ENCODE peak calls at places on chromosomes 7 and 10, in six cellular contexts. S is astrocyte, O is endothelial cell of umbilical vein, B is H9, R is GM12878, Z is IMR-90. L is an unnamed sample.

GRCh38 chr7:7989985-7990761 is 21.6 kb downstream of the GLCCI1 start:
- DNase-seq in R (no peak), S (no peak), Z (no peak), B (no peak), O (no peak), L (no peak)

GRCh38 chr10:36344240-36344639 is 702.1 kb upstream of the FZD8 start:
- DNase-seq in S (peak; percentile 21), B (no peak), R (no peak), Z (peak; percentile 55), O (no peak), L (no peak)

GRCh38 chr10:101357958-101358357 is 4.0 kb downstream of the BTRC start:
- DNase-seq in Z (no peak), R (no peak), S (no peak), O (no peak), B (no peak), L (no peak)

GRCh38 chr10:70784476-70784875 is 701 bp downstream of the TBATA start:
- DNase-seq in B (no peak), Z (peak; percentile 21), S (peak; percentile 30), O (no peak), R (no peak), L (no peak)

GRCh38 chr10:70573599-70574506 is 28.7 kb downstream of the PRF1 start:
- DNase-seq in B (no peak), R (no peak), O (no peak), S (no peak), Z (no peak), L (no peak)

GRCh38 chr10:3595736-3596135 is 189.3 kb downstream of the KLF6 start:
- DNase-seq in R (no peak), O (no peak), B (no peak), Z (no peak), S (no peak), L (no peak)

GRCh38 chr7:64183126-64183742 is 23.8 kb upstream of the ZNF735 start:
- DNase-seq in S (no peak), Z (no peak), B (no peak), R (no peak), O (no peak), L (no peak)

GRCh38 chr10:93703066-93703465 is 674 bp upstream of the FRA10AC1 start:
- DNase-seq in S (peak; percentile 2), O (no peak), B (no peak), R (no peak), Z (peak; percentile 2), L (no peak)

GRCh38 chr7:155324012-155324917 is 26.6 kb downstream of the INSIG1 start:
- DNase-seq in B (no peak), R (no peak), Z (no peak), O (no peak), S (no peak), L (no peak)

GRCh38 chr7:27420702-27421101 is 178.1 kb downstream of the EVX1 start:
- DNase-seq in R (no peak), B (no peak), Z (no peak), O (no peak), S (no peak), L (no peak)

GRCh38 chr7:85997515-85997914 is 646.2 kb upstream of the GRM3 start:
- DNase-seq in O (peak; percentile 42), B (no peak), R (no peak), Z (no peak), S (no peak), L (no peak)

GRCh38 chr7:99146979-99147378 is 3.1 kb upstream of the SMURF1 start:
- DNase-seq in O (no peak), Z (no peak), S (no peak), B (no peak), R (no peak), L (no peak)

GRCh38 chr10:75191821-75192568 is 18.6 kb upstream of the VDAC2 start:
- DNase-seq in B (no peak), O (peak; percentile 64), R (no peak), Z (peak; percentile 97), S (peak; percentile 88), L (no peak)

GRCh38 chr7:134186022-134186421 is 58.9 kb downstream of the LRGUK start:
- DNase-seq in B (no peak), S (peak; percentile 29), Z (peak; percentile 83), R (no peak), O (no peak), L (no peak)

GRCh38 chr7:69412331-69413146 is 185.7 kb upstream of the AUTS2 start:
- DNase-seq in R (no peak), O (no peak), B (no peak), S (peak; percentile 83), Z (no peak), L (no peak)

GRCh38 chr10:80171248-80171660 is 34.1 kb downstream of the ANXA11 start:
- DNase-seq in B (peak; percentile 41), S (no peak), Z (no peak), O (no peak), R (no peak), L (peak; percentile 40)

GRCh38 chr7:91083855-91084644 is 180.2 kb upstream of the FZD1 start:
- DNase-seq in O (peak; percentile 42), B (no peak), R (no peak), S (no peak), Z (no peak), L (no peak)

GRCh38 chr10:79984851-79985250 is 35.9 kb upstream of the SFTPD start:
- DNase-seq in S (no peak), R (no peak), O (no peak), Z (no peak), B (peak; percentile 20), L (peak; percentile 85)

GRCh38 chr7:141649865-141650499 is 52.0 kb downstream of the DENND11 start:
- DNase-seq in B (peak; percentile 71), R (peak; percentile 40), Z (peak; percentile 88), O (peak; percentile 94), S (peak; percentile 77), L (peak; percentile 15)

GRCh38 chr10:94133239-94133638 is 139.5 kb downstream of the PLCE1 start:
- DNase-seq in B (no peak), Z (no peak), O (no peak), R (no peak), S (no peak), L (no peak)

GRCh38 chr10:107144490-107144889 is 20.0 kb downstream of the SORCS1 start:
- DNase-seq in S (no peak), R (no peak), B (peak; percentile 41), Z (no peak), O (no peak), L (no peak)

GRCh38 chr10:19749185-19749729 is 67.0 kb upstream of the PLXDC2 start:
- DNase-seq in Z (peak; percentile 56), O (no peak), R (no peak), S (peak; percentile 90), B (no peak), L (no peak)

GRCh38 chr10:118669020-118669766 is 73.7 kb upstream of the PRLHR start:
- DNase-seq in Z (peak; percentile 52), B (no peak), R (no peak), S (peak; percentile 78), O (peak; percentile 55), L (no peak)

GRCh38 chr7:149279111-149279743 is 17.2 kb downstream of the ZNF783 start:
- DNase-seq in Z (no peak), S (no peak), R (no peak), B (no peak), O (no peak), L (no peak)

GRCh38 chr7:106568680-106569499 is 92.1 kb downstream of the CCDC71L start:
- DNase-seq in R (no peak), Z (peak; percentile 85), B (peak; percentile 40), O (no peak), S (peak; percentile 52), L (peak; percentile 13)

GRCh38 chr7:106566174-106566573 is 94.8 kb downstream of the CCDC71L start:
- DNase-seq in S (no peak), B (no peak), R (no peak), O (no peak), Z (no peak), L (no peak)

GRCh38 chr7:106566672-106567071 is 94.3 kb downstream of the CCDC71L start:
- DNase-seq in O (no peak), B (no peak), S (no peak), R (no peak), Z (no peak), L (no peak)

GRCh38 chr7:106569500-106569929 is 91.4 kb downstream of the CCDC71L start:
- DNase-seq in Z (no peak), B (no peak), S (no peak), R (no peak), O (no peak), L (no peak)

GRCh38 chr7:106568002-106568679 is 92.8 kb downstream of the CCDC71L start:
- DNase-seq in Z (no peak), R (no peak), O (no peak), S (no peak), B (no peak), L (no peak)
- H2AFZ ChIP-seq in Z (no peak overlapping the region), R (no peak overlapping the region), O (no peak overlapping the region), S (no peak overlapping the region), B (no peak overlapping the region), L (peak overlapping the region; percentile 36)

GRCh38 chr7:120014920-120015465 is 258.0 kb upstream of the KCND2 start:
- DNase-seq in O (no peak), S (peak; percentile 37), Z (no peak), B (no peak), R (no peak), L (no peak)
- H3K9ac ChIP-seq in O (no peak overlapping the region), S (no peak overlapping the region), Z (no peak overlapping the region), B (no peak overlapping the region), R (no peak overlapping the region), L (no peak overlapping the region)

DNA sequence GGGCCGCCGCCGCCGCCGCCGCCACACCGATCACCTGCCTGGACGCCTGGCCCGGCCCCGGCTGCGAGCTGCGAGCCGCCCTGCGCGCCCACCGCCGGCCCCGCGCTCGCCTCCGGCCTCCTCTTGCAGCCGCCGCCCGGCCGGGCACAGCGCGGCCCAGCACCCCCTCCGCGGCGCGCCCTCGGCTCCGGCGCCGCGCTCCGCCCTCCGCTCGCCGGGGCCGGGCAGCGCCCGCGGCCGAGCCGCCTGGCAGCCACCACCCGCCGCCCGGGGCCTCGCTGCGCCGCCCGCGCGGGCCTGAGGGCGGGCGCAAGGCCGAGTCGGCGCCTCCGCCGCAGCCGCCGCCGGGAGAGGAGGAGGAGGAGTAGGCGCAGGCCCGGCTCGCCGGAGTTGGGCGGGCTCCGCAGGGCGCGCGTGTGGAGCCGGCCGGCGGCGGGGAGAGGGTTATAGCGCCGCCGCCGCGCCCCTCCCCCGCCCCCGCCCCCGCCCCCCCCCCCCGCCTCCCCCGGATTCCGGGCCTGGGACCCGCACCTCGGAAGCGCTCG is at the start of gene PDGFA:
- DNase-seq in B (no peak), Z (peak; percentile 39), R (no peak), O (no peak), S (peak; percentile 37), L (no peak)
- H3K4me1 ChIP-seq in B (peaks cover 2% of the 10 kb centered on the region), Z (peaks cover 5% of the 10 kb centered on the region), R (peaks cover 16% of the 10 kb centered on the region), O (peaks cover 24% of the 10 kb centered on the region), S (peaks cover 35% of the 10 kb centered on the region), L (peaks cover 32% of the 10 kb centered on the region)

GRCh38 chr10:84213076-84213475 is 12.3 kb downstream of the LRIT2 start:
- DNase-seq in B (no peak), R (no peak), O (no peak), Z (no peak), S (no peak), L (no peak)

GRCh38 chr10:84212015-84212414 is 13.3 kb downstream of the LRIT2 start:
- DNase-seq in B (no peak), R (no peak), S (no peak), O (no peak), Z (no peak), L (no peak)

GRCh38 chr10:84214612-84215235 is 10.6 kb downstream of the LRIT2 start:
- DNase-seq in Z (no peak), B (peak; percentile 72), S (no peak), O (no peak), R (no peak), L (no peak)

GRCh38 chr10:84211566-84211965 is 13.8 kb downstream of the LRIT2 start:
- DNase-seq in B (no peak), O (no peak), Z (no peak), S (no peak), R (no peak), L (no peak)

GRCh38 chr10:84214046-84214572 is 11.2 kb downstream of the LRIT2 start:
- DNase-seq in R (no peak), B (peak; percentile 49), Z (no peak), O (no peak), S (no peak), L (no peak)
- H2AFZ ChIP-seq in R (no peak overlapping the region), B (no peak overlapping the region), Z (no peak overlapping the region), O (no peak overlapping the region), S (no peak overlapping the region), L (no peak overlapping the region)

L was measured in keratinocyte.